ENCODE peak calls at places on chromosomes 5 and 9, in five cellular contexts. R is astrocyte of the spinal cord, M is activated B cell treated with CpG ODN at 0.5 μM for 24 hours, U is dorsolateral prefrontal cortex, N is A549. W is an unnamed sample.

GRCh38 chr9:36151306-36152210 is 15.0 kb downstream of the GLIPR2 start:
- DNase-seq in M (peak; percentile 68), R (peak; percentile 71), N (no peak), U (no peak), W (no peak)

GRCh38 chr5:90878549-90879196 is 320.1 kb downstream of the ADGRV1 start:
- DNase-seq in U (no peak), R (peak; percentile 60), N (no peak), M (no peak), W (no peak)

GRCh38 chr5:96633820-96634219 is 28.4 kb upstream of the CAST start:
- DNase-seq in M (no peak), U (no peak), R (no peak), N (no peak), W (no peak)

GRCh38 chr5:60366489-60366888 is 333.5 kb downstream of the DEPDC1B start:
- DNase-seq in M (no peak), R (peak; percentile 19), U (no peak), N (no peak), W (no peak)

GRCh38 chr9:79575560-79575959 is 3.8 kb downstream of the TLE4 start:
- DNase-seq in U (no peak), M (no peak), N (no peak), R (no peak), W (no peak)

GRCh38 chr5:172643392-172643871 is 2.4 kb downstream of the NEURL1B start:
- DNase-seq in M (no peak), N (no peak), U (no peak), R (no peak), W (no peak)

GRCh38 chr5:181133610-181134231 is 2.8 kb upstream of the OR2V1 start:
- DNase-seq in N (peak; percentile 82), U (no peak), M (no peak), R (peak; percentile 31), W (no peak)

GRCh38 chr5:88860501-88860900 is 22.5 kb downstream of the MEF2C start:
- DNase-seq in R (peak; percentile 29), U (no peak), M (no peak), N (no peak), W (no peak)

GRCh38 chr9:128057724-128058409 is 9.3 kb downstream of the NAIF1 start:
- DNase-seq in R (no peak), U (no peak), M (no peak), N (no peak), W (no peak)

GRCh38 chr5:137164961-137165360 is 334.2 kb downstream of the SPOCK1 start:
- DNase-seq in N (no peak), U (no peak), M (no peak), R (no peak), W (no peak)

GRCh38 chr9:16333697-16334096 is 536.8 kb downstream of the BNC2 start:
- DNase-seq in U (no peak), N (no peak), R (no peak), M (no peak), W (no peak)

DNA sequence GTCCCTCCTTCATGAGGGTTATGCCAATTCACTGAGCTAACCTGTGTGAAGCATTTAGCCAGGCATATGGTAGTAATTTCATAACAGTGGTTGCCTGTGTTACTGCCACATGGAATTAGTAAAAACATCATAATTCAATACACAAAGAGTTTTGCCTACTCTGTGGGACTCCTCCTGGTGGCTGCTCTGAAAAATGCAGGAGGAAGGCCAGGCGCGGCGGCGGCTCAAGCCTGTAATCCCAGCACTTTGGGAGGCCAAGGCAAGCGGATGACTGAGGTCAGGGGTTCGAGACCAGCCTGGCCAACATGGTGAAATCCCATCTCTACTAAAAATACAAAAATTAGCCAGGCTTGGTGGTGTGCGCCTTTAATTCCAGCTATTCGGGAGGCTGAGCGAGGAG is 547.3 kb downstream of the CDK5RAP2 start:
- DNase-seq in N (peak; percentile 13), U (no peak), R (no peak), M (no peak), W (no peak)
- TF ChIP-seq CTCF in N (no peak), U (no peak), R (no peak), M (no peak), W (peak; percentile 45)

DNA sequence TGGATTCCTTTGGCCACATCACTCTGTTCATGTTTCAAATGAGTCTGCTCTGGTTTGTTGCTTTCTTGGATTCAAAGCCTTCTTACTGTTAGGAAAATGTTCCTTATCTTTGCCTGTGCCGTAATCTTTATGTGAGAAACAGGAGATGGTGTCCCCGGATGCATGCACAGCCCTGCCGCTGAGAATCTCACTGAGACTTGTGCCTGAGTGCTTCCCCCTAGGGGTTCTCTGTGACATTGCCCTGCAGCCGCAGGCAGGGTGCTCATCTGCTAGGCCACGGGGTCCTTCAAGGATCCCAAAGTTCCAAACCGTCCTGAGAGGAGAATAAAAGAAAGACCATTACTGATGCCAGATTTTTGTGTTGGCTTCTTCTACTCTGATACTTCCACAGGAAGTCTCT is 81.4 kb upstream of the ANKRD55 start:
- DNase-seq in M (peak; percentile 30), N (peak; percentile 40), R (no peak), U (no peak), W (no peak)
- TF ChIP-seq CTCF in M (no peak), N (peak; percentile 56), R (peak; percentile 22), U (peak; percentile 19), W (no peak)

GRCh38 chr5:2111569-2112105 is 228.9 kb upstream of the IRX4 start:
- DNase-seq in U (no peak), N (no peak), R (no peak), M (no peak), W (no peak)

GRCh38 chr5:2112128-2112808 is 229.5 kb upstream of the IRX4 start:
- DNase-seq in M (no peak), R (no peak), U (no peak), N (no peak), W (no peak)

GRCh38 chr5:2109566-2109965 is 226.8 kb upstream of the IRX4 start:
- DNase-seq in M (no peak), U (no peak), R (no peak), N (no peak), W (no peak)

GRCh38 chr5:2110934-2111462 is 228.3 kb upstream of the IRX4 start:
- DNase-seq in U (no peak), M (no peak), N (no peak), R (no peak), W (no peak)

DNA sequence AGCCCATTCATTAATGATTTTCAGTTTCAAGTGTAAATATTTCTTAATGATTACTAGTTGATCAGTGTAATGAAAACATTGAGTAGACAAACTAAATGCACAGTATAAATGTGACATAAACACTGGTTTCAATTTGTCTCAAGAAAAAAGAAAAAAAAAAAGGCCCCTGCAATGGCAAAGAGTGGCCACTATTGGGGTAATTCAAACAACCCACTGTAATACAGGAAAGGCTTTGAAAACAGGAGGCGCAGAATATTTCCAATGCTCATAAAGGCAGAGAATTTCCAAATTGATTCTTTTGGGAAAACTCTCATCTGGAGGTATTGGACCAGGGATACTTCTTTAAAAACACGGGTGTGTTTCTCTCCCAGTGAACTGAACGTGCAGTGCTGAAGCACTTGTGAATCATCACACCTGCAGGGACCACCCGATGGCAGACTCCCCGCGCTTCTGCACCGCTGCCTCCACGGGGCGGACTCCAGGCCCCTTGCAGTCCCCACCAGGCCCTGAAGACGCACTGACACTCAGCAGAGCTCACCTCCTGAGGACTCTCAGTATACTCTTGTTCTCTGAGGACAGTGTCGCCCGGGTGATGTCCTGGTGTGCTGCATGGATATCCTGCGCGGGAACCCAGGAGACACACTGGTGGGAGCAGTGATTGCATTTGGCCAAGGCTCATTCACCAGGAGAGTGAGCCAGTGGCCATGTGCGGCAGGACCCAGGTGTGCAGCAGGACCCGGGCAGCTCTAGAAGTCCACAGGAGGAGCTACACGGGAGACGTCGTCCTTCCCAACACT is 227.6 kb upstream of the IRX4 start:
- DNase-seq in M (no peak), U (no peak), N (no peak), R (no peak), W (no peak)
- TF ChIP-seq CTCF in M (no peak), U (no peak), N (no peak), R (no peak), W (no peak)

GRCh38 chr5:54969856-54970828 is 15.3 kb downstream of the ESM1 start:
- DNase-seq in U (no peak), M (no peak), N (no peak), R (no peak), W (no peak)
- TF ChIP-seq CTCF in U (no peak), M (no peak), N (no peak), R (peak; percentile 8), W (no peak)

GRCh38 chr5:65762234-65762633 is 40.2 kb downstream of the NLN start:
- DNase-seq in M (no peak), U (no peak), N (no peak), R (no peak), W (no peak)

GRCh38 chr5:65765582-65765981 is 43.6 kb downstream of the NLN start:
- DNase-seq in R (no peak), M (no peak), U (no peak), N (no peak), W (no peak)

GRCh38 chr5:65758546-65759144 is 36.6 kb downstream of the NLN start:
- DNase-seq in N (no peak), M (no peak), U (no peak), R (no peak), W (no peak)

GRCh38 chr5:65766159-65766558 is 44.2 kb downstream of the NLN start:
- DNase-seq in N (no peak), M (no peak), R (no peak), U (no peak), W (no peak)

DNA sequence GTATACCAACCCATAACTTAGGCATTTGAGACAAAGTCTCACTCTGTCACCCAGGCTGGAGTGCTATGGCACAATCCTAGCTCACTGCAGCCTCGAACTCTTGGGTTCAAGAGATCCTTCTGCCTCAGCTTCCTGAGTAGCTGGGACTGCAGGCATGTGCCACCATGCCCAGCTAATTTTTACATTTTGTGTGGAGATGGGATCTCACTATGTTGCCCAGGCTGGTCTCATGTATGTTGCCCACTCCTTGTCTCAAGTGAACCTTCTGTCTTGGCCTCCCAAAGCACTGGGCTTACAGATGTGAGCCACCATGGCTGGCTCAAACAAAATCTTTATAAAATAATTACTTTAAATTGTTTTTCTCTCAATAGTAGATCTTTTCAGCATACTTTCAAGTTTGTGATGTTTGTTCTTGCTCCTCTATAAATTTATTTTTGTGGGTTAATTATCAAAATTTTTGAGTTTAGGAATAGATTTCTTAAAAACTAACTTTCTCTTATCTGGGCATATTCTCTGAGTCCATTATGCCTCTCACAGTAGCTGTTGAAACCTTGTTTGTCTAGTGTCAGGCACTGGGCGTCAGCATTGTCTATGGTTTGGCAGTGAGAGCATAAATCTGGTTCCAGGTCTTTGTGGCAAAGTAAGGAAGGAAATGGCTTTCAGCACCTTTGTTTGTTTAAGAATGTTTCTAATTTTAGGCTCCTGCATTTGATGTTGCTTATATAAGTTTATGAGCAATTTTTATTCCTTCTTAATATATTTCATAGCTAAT is 38.7 kb downstream of the NLN start:
- DNase-seq in M (no peak), U (peak; percentile 26), R (peak; percentile 70), N (peak; percentile 11), W (no peak)
- TF ChIP-seq CTCF in M (no peak), U (peak; percentile 48), R (peak; percentile 41), N (no peak), W (no peak)

GRCh38 chr5:175867587-175868347 is 3.6 kb upstream of the CPLX2 start:
- DNase-seq in R (no peak), N (peak; percentile 96), M (no peak), U (no peak), W (no peak)
- TF ChIP-seq CTCF in R (no peak), N (peak; percentile 52), M (no peak), U (no peak), W (peak; percentile 28)

GRCh38 chr9:19087601-19088000 is 15.1 kb downstream of the HAUS6 start:
- DNase-seq in M (no peak), N (peak; percentile 38), R (peak; percentile 32), U (no peak), W (no peak)

GRCh38 chr9:19085295-19085694 is 17.4 kb downstream of the HAUS6 start:
- DNase-seq in U (no peak), M (no peak), R (no peak), N (peak; percentile 23), W (no peak)
- TF ChIP-seq CTCF in U (no peak), M (no peak), R (peak; percentile 30), N (peak; percentile 50), W (peak; percentile 57)